ENCODE peak calls at places on chromosome 14, in six cellular contexts. One of them, this sample, is unnamed.

GRCh38 chr14:73173092-73173735 is 36.9 kb downstream of the PSEN1 start:
- DNase-seq in NCI-H748 treated with DMSO at 0.1 percent for 48 hours: no peak
- DNase-seq in stimulated activated CD4-positive, alpha-beta T cell treated with anti-CD3 and anti-CD28 coated beads, Interleukin-12 subunit alpha, Interleukin-12 subunit beta, amount 100 ng/mL, for 24 hours: no peak
- DNase-seq in ELF-1: no peak
- DNase-seq in amygdala: no peak
- DNase-seq in T-helper 9 cell: no peak
- DNase-seq in this sample: peak; percentile 82

GRCh38 chr14:75084513-75084912 is 15.1 kb downstream of the ZC2HC1C start:
- DNase-seq in ELF-1: no peak
- DNase-seq in amygdala: no peak
- DNase-seq in stimulated activated CD4-positive, alpha-beta T cell treated with anti-CD3 and anti-CD28 coated beads, Interleukin-12 subunit alpha, Interleukin-12 subunit beta, amount 100 ng/mL, for 24 hours: no peak
- DNase-seq in T-helper 9 cell: no peak
- DNase-seq in NCI-H748 treated with DMSO at 0.1 percent for 48 hours: no peak
- DNase-seq in this sample: no peak

GRCh38 chr14:76019676-76020075 is 34.1 kb downstream of the IFT43 start:
- DNase-seq in ELF-1: no peak
- DNase-seq in T-helper 9 cell: no peak
- DNase-seq in amygdala: no peak
- DNase-seq in stimulated activated CD4-positive, alpha-beta T cell treated with anti-CD3 and anti-CD28 coated beads, Interleukin-12 subunit alpha, Interleukin-12 subunit beta, amount 100 ng/mL, for 24 hours: no peak
- DNase-seq in NCI-H748 treated with DMSO at 0.1 percent for 48 hours: no peak
- DNase-seq in this sample: no peak

GRCh38 chr14:54098536-54098935 is 141.9 kb upstream of the BMP4 start:
- DNase-seq in stimulated activated CD4-positive, alpha-beta T cell treated with anti-CD3 and anti-CD28 coated beads, Interleukin-12 subunit alpha, Interleukin-12 subunit beta, amount 100 ng/mL, for 24 hours: no peak
- DNase-seq in amygdala: no peak
- DNase-seq in ELF-1: no peak
- DNase-seq in T-helper 9 cell: no peak
- DNase-seq in NCI-H748 treated with DMSO at 0.1 percent for 48 hours: no peak
- DNase-seq in this sample: no peak

GRCh38 chr14:33714527-33715222 is 236.2 kb downstream of the EGLN3 start:
- DNase-seq in NCI-H748 treated with DMSO at 0.1 percent for 48 hours: no peak
- DNase-seq in ELF-1: no peak
- DNase-seq in amygdala: no peak
- DNase-seq in T-helper 9 cell: no peak
- DNase-seq in stimulated activated CD4-positive, alpha-beta T cell treated with anti-CD3 and anti-CD28 coated beads, Interleukin-12 subunit alpha, Interleukin-12 subunit beta, amount 100 ng/mL, for 24 hours: no peak
- DNase-seq in this sample: no peak

GRCh38 chr14:76844223-76844622 is 18.0 kb downstream of the LRRC74A start:
- DNase-seq in NCI-H748 treated with DMSO at 0.1 percent for 48 hours: no peak
- DNase-seq in amygdala: no peak
- DNase-seq in ELF-1: peak; percentile 40
- DNase-seq in T-helper 9 cell: peak; percentile 37
- DNase-seq in stimulated activated CD4-positive, alpha-beta T cell treated with anti-CD3 and anti-CD28 coated beads, Interleukin-12 subunit alpha, Interleukin-12 subunit beta, amount 100 ng/mL, for 24 hours: peak; percentile 38
- DNase-seq in this sample: no peak

GRCh38 chr14:30610719-30611388 is 11.3 kb upstream of the SCFD1 start:
- DNase-seq in amygdala: no peak
- DNase-seq in stimulated activated CD4-positive, alpha-beta T cell treated with anti-CD3 and anti-CD28 coated beads, Interleukin-12 subunit alpha, Interleukin-12 subunit beta, amount 100 ng/mL, for 24 hours: no peak
- DNase-seq in T-helper 9 cell: no peak
- DNase-seq in NCI-H748 treated with DMSO at 0.1 percent for 48 hours: peak; percentile 95
- DNase-seq in ELF-1: no peak
- DNase-seq in this sample: peak; percentile 98

GRCh38 chr14:21988413-21988812 is 314.8 kb upstream of the OR4E1 start:
- DNase-seq in T-helper 9 cell: no peak
- DNase-seq in NCI-H748 treated with DMSO at 0.1 percent for 48 hours: no peak
- DNase-seq in ELF-1: no peak
- DNase-seq in amygdala: no peak
- DNase-seq in stimulated activated CD4-positive, alpha-beta T cell treated with anti-CD3 and anti-CD28 coated beads, Interleukin-12 subunit alpha, Interleukin-12 subunit beta, amount 100 ng/mL, for 24 hours: no peak
- DNase-seq in this sample: no peak

GRCh38 chr14:68549966-68550705 is 242.7 kb downstream of the ZFP36L1 start:
- DNase-seq in amygdala: no peak
- DNase-seq in ELF-1: no peak
- DNase-seq in NCI-H748 treated with DMSO at 0.1 percent for 48 hours: no peak
- DNase-seq in T-helper 9 cell: no peak
- DNase-seq in stimulated activated CD4-positive, alpha-beta T cell treated with anti-CD3 and anti-CD28 coated beads, Interleukin-12 subunit alpha, Interleukin-12 subunit beta, amount 100 ng/mL, for 24 hours: no peak
- DNase-seq in this sample: no peak